ENCODE peak calls at places on chromosome 14, in four cellular contexts. P is HCT116, V is A549, B is GM12891. W is an unnamed sample.

GRCh38 chr14:100606687-100607610 is 19.7 kb upstream of the BEGAIN start:
- DNase-seq in P (no peak), V (no peak), B (no peak), W (no peak)

GRCh38 chr14:40447032-40447431 is 1014.8 kb upstream of the FBXO33 start:
- DNase-seq in P (no peak), V (no peak), B (no peak), W (no peak)

GRCh38 chr14:94381149-94382030 is 7.0 kb downstream of the SERPINA1 start:
- DNase-seq in P (no peak), V (no peak), B (no peak), W (no peak)

GRCh38 chr14:97299661-97300060 is 502.5 kb downstream of the VRK1 start:
- DNase-seq in P (no peak), V (no peak), B (no peak), W (no peak)

GRCh38 chr14:20681348-20682126 is 2.8 kb upstream of the RNASE4 start:
- DNase-seq in P (peak; percentile 83), V (peak; percentile 93), B (no peak), W (peak; percentile 80)

GRCh38 chr14:96198430-96199133 is 6.1 kb upstream of the BDKRB2 start:
- DNase-seq in P (no peak), V (no peak), B (no peak), W (no peak)

GRCh38 chr14:64200170-64200569 is 94.0 kb downstream of the ESR2 start:
- DNase-seq in P (no peak), V (no peak), B (no peak), W (no peak)

GRCh38 chr14:94392510-94392935 is 4.1 kb upstream of the SERPINA1 start:
- DNase-seq in P (no peak), V (no peak), B (no peak), W (no peak)

GRCh38 chr14:100662850-100663527 is 63.7 kb upstream of the DLK1 start:
- DNase-seq in P (peak; percentile 87), V (peak; percentile 75), B (peak; percentile 67), W (peak; percentile 79)

GRCh38 chr14:99955826-99956455 is 109.3 kb upstream of the EVL start:
- DNase-seq in P (no peak), V (no peak), B (no peak), W (no peak)

GRCh38 chr14:86654558-86655184 is 1124.7 kb downstream of the FLRT2 start:
- DNase-seq in P (peak; percentile 0), V (peak; percentile 51), B (no peak), W (peak; percentile 50)

GRCh38 chr14:52189330-52189729 is 78.2 kb upstream of the PTGDR start:
- DNase-seq in P (no peak), V (no peak), B (no peak), W (no peak)

GRCh38 chr14:24848427-24848826 is 201.5 kb downstream of the STXBP6 start:
- DNase-seq in P (no peak), V (no peak), B (no peak), W (no peak)

GRCh38 chr14:37172024-37172869 is at the start of gene SLC25A21:
- DNase-seq in P (peak; percentile 71), V (peak; percentile 91), B (no peak), W (peak; percentile 92)

GRCh38 chr14:99075061-99075460 is 196.9 kb downstream of the BCL11B start:
- DNase-seq in P (no peak), V (no peak), B (no peak), W (no peak)

GRCh38 chr14:88910386-88910785 is 85.9 kb downstream of the TTC8 start:
- DNase-seq in P (no peak), V (no peak), B (no peak), W (no peak)

GRCh38 chr14:70020350-70021170 is 141.3 kb downstream of the SMOC1 start:
- DNase-seq in P (no peak), V (no peak), B (no peak), W (no peak)

GRCh38 chr14:100673807-100674154 is 52.9 kb upstream of the DLK1 start:
- DNase-seq in P (no peak), V (no peak), B (no peak), W (peak; percentile 28)

GRCh38 chr14:59688224-59689170 is 111.9 kb upstream of the CCDC175 start:
- DNase-seq in P (peak; percentile 24), V (peak; percentile 52), B (peak; percentile 12), W (peak; percentile 17)

GRCh38 chr14:88765130-88765529 is 27.6 kb downstream of the EML5 start:
- DNase-seq in P (no peak), V (peak; percentile 9), B (no peak), W (no peak)

GRCh38 chr14:84028205-84028604 is 1501.7 kb upstream of the FLRT2 start:
- DNase-seq in P (no peak), V (no peak), B (no peak), W (no peak)

GRCh38 chr14:63045234-63045611 is at the start of gene KCNH5:
- DNase-seq in P (no peak), V (peak; percentile 14), B (peak; percentile 37), W (peak; percentile 2)

GRCh38 chr14:65237956-65238355 is 135.6 kb upstream of the MAX start:
- DNase-seq in P (no peak), V (no peak), B (no peak), W (peak; percentile 31)

GRCh38 chr14:61562321-61563161 is 132.8 kb upstream of the HIF1A start:
- DNase-seq in P (peak; percentile 96), V (peak; percentile 93), B (no peak), W (peak; percentile 58)

GRCh38 chr14:23000860-23001259 is 9.1 kb downstream of the C14orf93 start:
- DNase-seq in P (no peak), V (no peak), B (no peak), W (no peak)

GRCh38 chr14:31029016-31029970 is 3.1 kb upstream of the STRN3 start:
- DNase-seq in P (no peak), V (no peak), B (no peak), W (peak; percentile 41)

GRCh38 chr14:69612014-69612758 is 790 bp downstream of the SUSD6 start:
- DNase-seq in P (no peak), V (no peak), B (no peak), W (peak; percentile 67)

GRCh38 chr14:29846339-29847129 is 81.1 kb downstream of the PRKD1 start:
- DNase-seq in P (no peak), V (no peak), B (no peak), W (no peak)

GRCh38 chr14:25988536-25988935 is 609.3 kb downstream of the NOVA1 start:
- DNase-seq in P (no peak), V (no peak), B (no peak), W (no peak)

GRCh38 chr14:104293851-104294627 is 155.7 kb downstream of the KIF26A start:
- DNase-seq in P (no peak), V (peak; percentile 26), B (no peak), W (no peak)

GRCh38 chr14:71374989-71375388 is 467.7 kb downstream of the PCNX1 start:
- DNase-seq in P (no peak), V (no peak), B (no peak), W (no peak)

GRCh38 chr14:71373773-71374172 is 466.5 kb downstream of the PCNX1 start:
- DNase-seq in P (no peak), V (no peak), B (no peak), W (no peak)

GRCh38 chr14:71377099-71377498 is 469.8 kb downstream of the PCNX1 start:
- DNase-seq in P (no peak), V (peak; percentile 9), B (no peak), W (no peak)

GRCh38 chr14:71371711-71372396 is 464.6 kb downstream of the PCNX1 start:
- DNase-seq in P (no peak), V (peak; percentile 5), B (no peak), W (peak; percentile 11)

GRCh38 chr14:71372411-71372838 is 465.2 kb downstream of the PCNX1 start:
- DNase-seq in P (no peak), V (peak; percentile 61), B (no peak), W (no peak)
- TF ChIP-seq POLR2A in P (no peak), V (no peak), B (no peak), W (no peak)

GRCh38 chr14:93184391-93185332 is at the start of the genes LYSET and MOAP1:
- DNase-seq in P (no peak), V (peak; percentile 88), B (peak; percentile 88), W (peak; percentile 94)
- TF ChIP-seq POLR2A in P (peak; percentile 15), V (peak; percentile 67), B (peak; percentile 66), W (peak; percentile 78)

GRCh38 chr14:102910442-102910841 is 12.0 kb upstream of the AMN start:
- DNase-seq in P (no peak), V (no peak), B (no peak), W (no peak)

GRCh38 chr14:102909911-102910310 is 12.6 kb upstream of the AMN start:
- DNase-seq in P (no peak), V (no peak), B (peak; percentile 20), W (no peak)

GRCh38 chr14:102911541-102911951 is 10.9 kb upstream of the AMN start:
- DNase-seq in P (no peak), V (no peak), B (no peak), W (no peak)

GRCh38 chr14:102913341-102914211 is 8.9 kb upstream of the AMN start:
- DNase-seq in P (no peak), V (no peak), B (no peak), W (no peak)

GRCh38 chr14:102911991-102912761 is 10.3 kb upstream of the AMN start:
- DNase-seq in P (no peak), V (no peak), B (peak; percentile 18), W (no peak)
- TF ChIP-seq POLR2A in P (no peak), V (no peak), B (no peak), W (no peak)

GRCh38 chr14:68606644-68607043 is 186.2 kb downstream of the ZFP36L1 start:
- DNase-seq in P (no peak), V (no peak), B (no peak), W (no peak)

GRCh38 chr14:68602507-68602906 is 190.4 kb downstream of the ZFP36L1 start:
- DNase-seq in P (no peak), V (no peak), B (no peak), W (no peak)

GRCh38 chr14:68604361-68604730 is 188.5 kb downstream of the ZFP36L1 start:
- DNase-seq in P (no peak), V (no peak), B (no peak), W (no peak)

GRCh38 chr14:68604822-68605221 is 188.0 kb downstream of the ZFP36L1 start:
- DNase-seq in P (no peak), V (no peak), B (no peak), W (no peak)

DNA sequence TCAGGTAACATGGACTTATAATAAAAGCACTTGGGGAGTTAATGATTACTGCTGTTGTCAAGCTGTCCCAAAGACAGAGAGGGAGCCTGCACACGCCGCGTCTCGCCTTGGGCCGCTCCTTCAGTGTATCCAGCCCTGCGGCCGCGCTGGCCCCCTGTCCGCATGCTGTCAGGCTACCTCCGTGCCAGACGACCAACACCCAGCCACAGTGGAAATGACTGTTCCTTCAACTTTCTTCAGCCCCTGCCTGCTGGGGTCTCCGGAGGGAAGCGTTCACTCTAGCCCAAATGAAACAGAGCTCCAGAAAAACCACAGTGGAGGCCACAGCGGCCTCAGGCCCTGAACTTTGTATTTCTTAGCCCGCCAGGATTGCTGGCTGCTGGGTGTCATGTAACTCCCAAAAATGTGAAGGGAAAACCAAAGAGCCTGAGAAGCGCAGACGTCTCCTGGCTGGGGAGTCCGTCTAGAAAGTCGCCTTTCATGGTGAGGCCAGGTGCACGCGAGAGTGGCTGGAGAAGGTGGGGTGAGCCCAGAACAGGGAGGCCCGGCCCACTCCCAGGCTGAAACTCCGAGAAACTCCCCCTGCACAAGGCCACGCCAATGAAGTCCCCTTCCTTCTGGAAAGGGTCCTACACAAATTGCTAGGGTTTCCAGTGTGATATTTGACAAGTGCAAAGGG is 189.0 kb downstream of the ZFP36L1 start:
- DNase-seq in P (no peak), V (no peak), B (no peak), W (no peak)
- TF ChIP-seq POLR2A in P (no peak), V (no peak), B (no peak), W (no peak)

GRCh38 chr14:80942158-80942738 is 710 bp upstream of the CEP128 start:
- DNase-seq in P (no peak), V (no peak), B (no peak), W (peak; percentile 58)
- TF ChIP-seq POLR2A in P (no peak), V (no peak), B (no peak), W (no peak)

GRCh38 chr14:54342806-54343205 is 54.0 kb upstream of the CDKN3 start:
- DNase-seq in P (no peak), V (no peak), B (no peak), W (no peak)
- TF ChIP-seq POLR2A in P (no peak), V (no peak), B (no peak), W (no peak)

W was measured in erythroblast.